ENCODE peak calls at places on chromosome 9, in seven cellular contexts. I, X, P, B, F, O and C are unnamed samples.
A peak's percentile ranks its signal among the peaks of the same experiment; 100 is the strongest.

GRCh38 chr9:103798620-103799019 is 295.5 kb upstream of the SMC2 start:
- DNase-seq in X (no peak), I (no peak), B (no peak), P (no peak), O (no peak), F (no peak), C (no peak)

GRCh38 chr9:38205279-38205678 is 136.3 kb upstream of the SHB start:
- DNase-seq in F (no peak), X (no peak), O (no peak), P (no peak), B (no peak), I (no peak), C (no peak)

GRCh38 chr9:108761530-108762347 is 94.0 kb downstream of the ACTL7B start:
- DNase-seq in P (no peak), B (no peak), O (peak; percentile 75), I (no peak), F (no peak), X (peak; percentile 22), C (no peak)

GRCh38 chr9:96139592-96140251 is 162.3 kb downstream of the HSD17B3 start:
- DNase-seq in P (no peak), X (no peak), I (no peak), F (no peak), B (no peak), O (no peak), C (no peak)

GRCh38 chr9:94772654-94773303 is 46.3 kb downstream of the AOPEP start:
- DNase-seq in F (no peak), I (no peak), O (no peak), X (no peak), P (no peak), B (no peak), C (no peak)

GRCh38 chr9:136629001-136629878 is 33.5 kb upstream of the EGFL7 start:
- DNase-seq in B (no peak), F (no peak), O (no peak), X (no peak), P (no peak), I (no peak), C (no peak)

GRCh38 chr9:117734082-117734481 is 29.9 kb downstream of the TLR4 start:
- DNase-seq in X (no peak), B (no peak), F (no peak), I (no peak), P (no peak), O (no peak), C (no peak)

GRCh38 chr9:124675261-124676158 is 95.6 kb downstream of the NR6A1 start:
- DNase-seq in F (no peak), X (no peak), O (no peak), P (no peak), I (no peak), B (no peak), C (no peak)

GRCh38 chr9:107363511-107364182 is 80.6 kb downstream of the RAD23B start:
- DNase-seq in O (no peak), X (no peak), F (no peak), I (no peak), P (no peak), B (no peak), C (no peak)

GRCh38 chr9:100064872-100065581 is 33.8 kb downstream of the ERP44 start:
- DNase-seq in O (no peak), B (no peak), I (no peak), X (no peak), P (no peak), F (no peak), C (no peak)

GRCh38 chr9:16555802-16556201 is 314.7 kb downstream of the BNC2 start:
- DNase-seq in X (no peak), F (no peak), P (no peak), I (no peak), B (no peak), O (no peak), C (no peak)

GRCh38 chr9:89391585-89391984 is 73.3 kb downstream of the SECISBP2 start:
- DNase-seq in F (no peak), I (no peak), O (no peak), X (no peak), B (no peak), P (no peak), C (no peak)

GRCh38 chr9:5652810-5653209 is 23.9 kb downstream of the RIC1 start:
- DNase-seq in P (no peak), B (no peak), X (no peak), I (no peak), F (no peak), O (no peak), C (no peak)

GRCh38 chr9:137312852-137313325 is 10.8 kb upstream of the NRARP start:
- DNase-seq in I (no peak), X (no peak), B (no peak), F (no peak), P (peak; percentile 72), O (no peak), C (no peak)

GRCh38 chr9:33263131-33263935 is 1.2 kb downstream of the BAG1 start:
- DNase-seq in I (no peak), X (no peak), O (no peak), F (no peak), B (no peak), P (no peak), C (no peak)

GRCh38 chr9:20624201-20625002 is 2.1 kb upstream of the MLLT3 start:
- DNase-seq in B (peak; percentile 43), F (peak; percentile 18), P (no peak), X (peak; percentile 20), I (no peak), O (peak; percentile 59), C (peak; percentile 31)

GRCh38 chr9:113386571-113387393 is 10.0 kb upstream of the HDHD3 start:
- DNase-seq in O (no peak), F (no peak), B (no peak), X (no peak), I (no peak), P (no peak), C (no peak)

GRCh38 chr9:131273146-131273545 is 3.2 kb downstream of the FAM78A start:
- DNase-seq in F (no peak), I (no peak), O (no peak), P (no peak), B (no peak), X (no peak), C (no peak)

GRCh38 chr9:91991621-91992435 is 41.8 kb upstream of the ROR2 start:
- DNase-seq in P (no peak), I (no peak), B (no peak), F (no peak), O (no peak), X (no peak), C (no peak)

GRCh38 chr9:115591584-115591984 is 473.6 kb upstream of the TNC start:
- DNase-seq in I (no peak), O (peak; percentile 69), F (no peak), X (no peak), B (no peak), P (peak; percentile 82), C (no peak)

GRCh38 chr9:120617637-120617979 is 37.6 kb upstream of the CDK5RAP2 start:
- DNase-seq in I (no peak), B (no peak), O (no peak), X (no peak), F (no peak), P (no peak), C (no peak)

GRCh38 chr9:28774433-28775029 is 1201.2 kb upstream of the C9orf72 start:
- DNase-seq in I (no peak), O (peak; percentile 17), P (no peak), X (no peak), F (no peak), B (no peak), C (no peak)

GRCh38 chr9:126528967-126529366 is 84.8 kb upstream of the LMX1B start:
- DNase-seq in O (no peak), F (no peak), B (no peak), X (no peak), P (peak; percentile 37), I (no peak), C (no peak)

GRCh38 chr9:105157178-105157583 is 87.3 kb upstream of the SLC44A1 start:
- DNase-seq in X (no peak), B (peak; percentile 42), P (peak; percentile 84), O (peak; percentile 42), I (no peak), F (no peak), C (no peak)

GRCh38 chr9:13750061-13750460 is 470.6 kb upstream of the MPDZ start:
- DNase-seq in O (no peak), X (no peak), F (no peak), P (no peak), I (no peak), B (no peak), C (no peak)

GRCh38 chr9:33080534-33080933 is 4.1 kb upstream of the SMU1 start:
- DNase-seq in O (no peak), F (no peak), I (no peak), B (no peak), X (no peak), P (no peak), C (no peak)